ENCODE peak calls at places on chromosomes 6 and 20, in nine cellular contexts. V is GM06990, E is heart left ventricle, M is MM.1S, N is psoas muscle, L is NT2/D1, A is GM23338, F is aorta, H is BE2C. P is an unnamed sample.
A peak's percentile ranks its signal among the peaks of the same experiment; 100 is the strongest.

GRCh38 chr6:20978176-20978614 is 443.9 kb downstream of the CDKAL1 start:
- DNase-seq in V (peak; percentile 56), E (no peak), M (no peak), N (no peak), L (no peak), A (no peak), F (no peak), H (no peak), P (no peak)

GRCh38 chr6:9139762-9140161 is 704.4 kb upstream of the SLC35B3 start:
- DNase-seq in V (no peak), E (no peak), M (no peak), N (no peak), L (no peak), A (no peak), F (no peak), H (no peak), P (no peak)

GRCh38 chr20:57397693-57398108 is 6.5 kb downstream of the RBM38 start:
- DNase-seq in V (peak; percentile 44), E (peak; percentile 26), M (no peak), N (peak; percentile 22), L (no peak), A (no peak), F (peak; percentile 68), H (no peak), P (no peak)

GRCh38 chr6:142013286-142013685 is 119.4 kb upstream of the GJE1 start:
- DNase-seq in V (no peak), E (no peak), M (no peak), N (no peak), L (no peak), A (no peak), F (no peak), H (no peak), P (no peak)

GRCh38 chr6:35128496-35128895 is 12.6 kb downstream of the TCP11 start:
- DNase-seq in V (no peak), E (no peak), M (no peak), N (no peak), L (no peak), A (no peak), F (no peak), H (no peak), P (no peak)

GRCh38 chr20:47141941-47142781 is 214.3 kb downstream of the ZMYND8 start:
- DNase-seq in V (no peak), E (no peak), M (no peak), N (no peak), L (no peak), A (no peak), F (no peak), H (no peak), P (no peak)

GRCh38 chr6:156597130-156597529 is 180.0 kb upstream of the ARID1B start:
- DNase-seq in V (no peak), E (no peak), M (no peak), N (no peak), L (no peak), A (peak; percentile 34), F (no peak), H (no peak), P (no peak)

GRCh38 chr6:101290346-101290745 is 103.2 kb upstream of the GRIK2 start:
- DNase-seq in V (no peak), E (no peak), M (no peak), N (no peak), L (no peak), A (no peak), F (no peak), H (no peak), P (no peak)

GRCh38 chr20:49278036-49278816 is at the start of gene ZNFX1:
- DNase-seq in V (peak; percentile 99), E (peak; percentile 99), M (peak; percentile 98), N (peak; percentile 99), L (peak; percentile 95), A (peak; percentile 99), F (peak; percentile 100), H (peak; percentile 99), P (peak; percentile 100)

GRCh38 chr20:49280463-49281058 is 2.7 kb upstream of the ZNFX1 start:
- DNase-seq in V (no peak), E (no peak), M (no peak), N (no peak), L (no peak), A (no peak), F (no peak), H (no peak), P (no peak)

GRCh38 chr20:49277786-49278035 is 146 bp downstream of the ZNFX1 start:
- DNase-seq in V (no peak), E (no peak), M (no peak), N (no peak), L (no peak), A (no peak), F (no peak), H (no peak), P (no peak)

GRCh38 chr20:49279677-49280462 is 2.0 kb upstream of the ZNFX1 start:
- DNase-seq in V (no peak), E (no peak), M (no peak), N (no peak), L (no peak), A (no peak), F (no peak), H (no peak), P (no peak)

DNA sequence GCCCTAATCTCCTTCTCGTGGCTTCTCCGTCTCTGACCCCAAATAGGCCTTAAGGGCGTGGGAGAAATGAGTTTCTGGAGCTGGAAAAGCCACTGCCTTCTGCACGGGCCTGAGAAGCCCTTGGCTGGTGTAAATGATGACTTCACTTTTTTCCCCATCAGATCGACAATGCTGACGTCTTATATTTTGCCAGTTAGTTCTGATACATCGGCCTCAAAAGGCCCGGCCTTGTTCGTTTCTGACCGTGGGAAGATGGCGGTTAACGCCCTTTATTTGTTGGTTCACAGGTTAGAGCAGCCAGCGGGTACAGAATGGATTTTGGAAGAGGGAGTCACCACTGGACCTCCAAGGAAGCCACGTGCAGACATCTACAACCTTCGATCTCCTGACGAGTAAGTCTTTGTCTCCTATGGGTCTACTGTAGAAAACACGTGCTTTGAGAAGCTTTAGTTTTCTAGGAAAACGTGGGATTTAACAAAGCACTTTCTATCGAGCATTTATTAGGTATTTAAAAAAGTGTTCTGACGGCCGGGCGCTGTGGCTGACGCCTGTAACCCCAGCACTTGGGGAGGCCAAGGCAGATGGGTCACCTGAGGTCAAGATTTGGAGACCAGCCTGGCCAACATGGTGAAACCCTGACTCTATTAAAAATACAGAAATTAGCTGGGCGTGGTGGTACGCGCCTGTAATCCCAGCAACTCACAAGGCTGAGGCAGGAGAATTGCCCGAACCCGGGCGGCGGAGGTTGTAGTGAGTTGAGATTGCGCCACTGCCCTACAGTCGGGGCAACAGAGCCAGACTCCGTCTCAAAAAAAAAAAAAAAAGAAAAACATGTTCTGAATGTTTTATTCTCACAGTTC is 1.2 kb upstream of the ZNFX1 start:
- DNase-seq in V (no peak), E (no peak), M (peak; percentile 27), N (no peak), L (no peak), A (no peak), F (no peak), H (no peak), P (peak; percentile 21)
- H3K36me3 ChIP-seq in V (peaks cover 40% of the 10 kb centered on the region), E (peaks cover 62% of the 10 kb centered on the region), M (peaks cover 51% of the 10 kb centered on the region), N (peaks cover 35% of the 10 kb centered on the region), L (peaks cover 70% of the 10 kb centered on the region), A (peaks cover 63% of the 10 kb centered on the region), F (peaks cover 14% of the 10 kb centered on the region), H (peaks cover 69% of the 10 kb centered on the region), P (no peaks in the 10 kb centered on the region)

DNA sequence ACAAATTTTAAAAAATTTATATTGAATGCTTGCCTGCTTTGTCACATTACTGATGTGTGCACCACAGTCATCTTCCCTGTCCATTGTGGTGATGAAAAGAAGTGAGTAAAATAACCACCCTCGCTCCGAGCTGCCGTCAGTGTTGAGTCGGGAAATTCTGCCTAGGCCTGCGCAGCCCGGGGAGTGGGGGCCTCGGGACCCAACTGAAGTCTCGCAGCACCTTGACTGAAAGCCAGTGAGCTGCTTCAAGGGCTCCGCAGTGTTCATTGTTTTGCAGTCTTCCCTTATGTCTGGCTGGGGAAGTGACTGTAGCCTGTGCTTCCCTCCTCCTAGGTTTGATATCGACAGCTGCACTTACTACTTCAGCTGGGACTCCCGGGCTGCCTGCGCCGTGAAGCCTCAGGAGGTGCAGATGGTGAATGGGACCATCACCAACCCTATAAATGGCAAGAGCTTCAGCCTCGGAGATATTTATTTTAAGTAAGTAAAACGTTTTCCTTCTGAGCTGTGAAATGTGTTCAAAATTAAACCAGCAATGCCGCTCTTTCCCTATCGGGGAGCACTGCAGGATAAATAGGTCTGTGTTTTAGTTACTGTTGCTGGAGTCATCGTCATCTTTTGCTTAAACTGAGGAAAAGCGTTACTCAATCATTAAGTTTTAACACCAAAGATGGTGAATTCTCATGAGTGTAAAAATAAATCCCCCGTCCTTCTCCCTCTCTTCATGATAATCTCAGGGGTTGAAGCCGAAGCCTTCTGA is 32.7 kb upstream of the SLC22A1 start:
- DNase-seq in V (no peak), E (no peak), M (no peak), N (no peak), L (no peak), A (no peak), F (no peak), H (no peak), P (no peak)
- H3K36me3 ChIP-seq in V (peaks cover 47% of the 10 kb centered on the region), E (peaks cover 97% of the 10 kb centered on the region), M (no peaks in the 10 kb centered on the region), N (peaks cover 11% of the 10 kb centered on the region), L (peaks cover 88% of the 10 kb centered on the region), A (peaks cover 39% of the 10 kb centered on the region), F (peaks cover 4% of the 10 kb centered on the region), H (peaks cover 50% of the 10 kb centered on the region), P (no peaks in the 10 kb centered on the region)

GRCh38 chr20:32474717-32474966 is 110.5 kb downstream of the NOL4L start:
- DNase-seq in V (no peak), E (peak; percentile 53), M (no peak), N (no peak), L (no peak), A (no peak), F (no peak), H (no peak), P (no peak)

GRCh38 chr20:32474009-32474716 is 111.0 kb downstream of the NOL4L start:
- DNase-seq in V (no peak), E (peak; percentile 34), M (no peak), N (no peak), L (no peak), A (no peak), F (no peak), H (no peak), P (peak; percentile 48)

GRCh38 chr20:32473231-32474008 is 111.7 kb downstream of the NOL4L start:
- DNase-seq in V (no peak), E (peak; percentile 32), M (no peak), N (no peak), L (no peak), A (peak; percentile 47), F (no peak), H (peak; percentile 11), P (no peak)

GRCh38 chr20:32470940-32471339 is 112.8 kb downstream of the ASXL1 start:
- DNase-seq in V (no peak), E (no peak), M (no peak), N (peak; percentile 4), L (no peak), A (no peak), F (no peak), H (no peak), P (no peak)

DNA sequence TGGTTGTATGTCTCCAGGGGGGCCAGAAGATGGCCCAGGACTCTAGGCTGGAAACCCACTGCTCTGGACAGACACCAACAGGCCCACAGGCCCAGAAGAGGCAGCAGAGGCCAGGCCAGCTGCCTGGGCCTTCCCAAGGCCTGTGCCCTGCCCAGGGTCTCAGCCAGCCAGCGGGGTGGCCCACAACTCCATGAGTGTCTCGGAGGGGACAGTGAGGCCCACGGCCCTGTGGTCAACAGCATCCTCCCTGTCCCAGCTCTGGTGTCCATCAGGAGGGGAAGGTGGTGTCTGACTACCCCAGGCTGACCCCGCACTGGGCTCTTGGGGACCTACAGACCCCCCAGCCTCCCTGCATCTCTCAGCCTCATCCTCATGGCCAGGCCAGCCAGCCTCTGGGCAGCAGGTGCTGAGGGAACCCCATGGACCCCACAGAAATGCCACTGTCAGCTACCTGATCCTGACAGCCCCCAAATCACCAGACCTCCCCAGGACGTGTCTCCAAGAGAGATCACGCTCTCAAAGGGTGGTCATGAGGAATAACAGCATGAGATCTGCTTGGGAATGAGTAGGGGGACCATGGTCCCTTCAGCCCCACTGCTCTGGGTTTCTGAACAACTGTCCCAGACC is 112.4 kb downstream of the NOL4L start:
- DNase-seq in V (no peak), E (no peak), M (no peak), N (no peak), L (no peak), A (no peak), F (no peak), H (no peak), P (no peak)
- H3K36me3 ChIP-seq in V (peaks cover 8% of the 10 kb centered on the region), E (no peaks in the 10 kb centered on the region), M (no peaks in the 10 kb centered on the region), N (no peaks in the 10 kb centered on the region), L (peaks cover 48% of the 10 kb centered on the region), A (peaks cover 5% of the 10 kb centered on the region), F (no peaks in the 10 kb centered on the region), H (peaks cover 38% of the 10 kb centered on the region), P (no peaks in the 10 kb centered on the region)

GRCh38 chr6:169664227-169664626 is 37.6 kb downstream of the WDR27 start:
- DNase-seq in V (no peak), E (no peak), M (no peak), N (no peak), L (no peak), A (no peak), F (no peak), H (no peak), P (no peak)

GRCh38 chr6:169665289-169665688 is 36.5 kb downstream of the WDR27 start:
- DNase-seq in V (no peak), E (no peak), M (no peak), N (no peak), L (no peak), A (no peak), F (no peak), H (no peak), P (no peak)

GRCh38 chr6:169666441-169666840 is 35.4 kb downstream of the WDR27 start:
- DNase-seq in V (no peak), E (no peak), M (no peak), N (no peak), L (no peak), A (no peak), F (no peak), H (no peak), P (no peak)

GRCh38 chr6:169661357-169661756 is 40.5 kb downstream of the WDR27 start:
- DNase-seq in V (no peak), E (no peak), M (no peak), N (no peak), L (no peak), A (no peak), F (no peak), H (no peak), P (no peak)

GRCh38 chr6:169663468-169663867 is 38.4 kb downstream of the WDR27 start:
- DNase-seq in V (no peak), E (no peak), M (no peak), N (no peak), L (no peak), A (no peak), F (no peak), H (no peak), P (no peak)
- H3K36me3 ChIP-seq in V (peaks cover 4% of the 10 kb centered on the region), E (peaks cover 44% of the 10 kb centered on the region), M (no peaks in the 10 kb centered on the region), N (peaks cover 3% of the 10 kb centered on the region), L (peaks cover 81% of the 10 kb centered on the region), A (peaks cover 17% of the 10 kb centered on the region), F (no peaks in the 10 kb centered on the region), H (peaks cover 27% of the 10 kb centered on the region), P (no peaks in the 10 kb centered on the region)

P was measured in testis.